ENCODE peak calls at places on chromosomes 16 and 17, in seven cellular contexts. U is dorsolateral prefrontal cortex, D is HCT116, P is tibial artery, F is H7, G is ascending aorta, H is thoracic aorta. Z is an unnamed sample.
A peak's percentile ranks its signal among the peaks of the same experiment; 100 is the strongest.

GRCh38 chr16:11080327-11080967 is 136.1 kb downstream of the CLEC16A start:
- DNase-seq in U (no peak), D (no peak), P (no peak), F (no peak), G (no peak), H (no peak), Z (no peak)

GRCh38 chr17:153851-154250 is 16.5 kb downstream of the SCGB1C2 start:
- DNase-seq in U (no peak), D (no peak), P (no peak), F (no peak), G (no peak), H (no peak), Z (no peak)

GRCh38 chr17:61072648-61073047 is 327.0 kb upstream of the TBX2 start:
- DNase-seq in U (no peak), D (no peak), P (no peak), F (no peak), G (no peak), H (no peak), Z (no peak)

GRCh38 chr16:8523932-8524331 is 66.4 kb downstream of the TMEM114 start:
- DNase-seq in U (no peak), D (no peak), P (no peak), F (no peak), G (no peak), H (no peak), Z (no peak)

GRCh38 chr17:63419949-63420867 is 25.9 kb downstream of the CYB561 start:
- DNase-seq in U (no peak), D (no peak), P (no peak), F (no peak), G (no peak), H (no peak), Z (no peak)

GRCh38 chr17:44159519-44160210 is 10.8 kb upstream of the ASB16 start:
- DNase-seq in U (no peak), D (no peak), P (no peak), F (no peak), G (no peak), H (no peak), Z (no peak)

GRCh38 chr17:8674344-8675305 is 44.1 kb upstream of the MYH10 start:
- DNase-seq in U (no peak), D (no peak), P (peak; percentile 83), F (no peak), G (no peak), H (peak; percentile 71), Z (no peak)

GRCh38 chr16:57042157-57043111 is 49.9 kb upstream of the CPNE2 start:
- DNase-seq in U (no peak), D (no peak), P (no peak), F (no peak), G (no peak), H (no peak), Z (no peak)

GRCh38 chr16:19672378-19672777 is 45.6 kb downstream of the KNOP1 start:
- DNase-seq in U (no peak), D (no peak), P (no peak), F (no peak), G (no peak), H (no peak), Z (no peak)

GRCh38 chr16:55489956-55490265 is 10.9 kb downstream of the MMP2 start:
- DNase-seq in U (no peak), D (no peak), P (no peak), F (no peak), G (no peak), H (no peak), Z (no peak)

GRCh38 chr16:76729525-76729924 is 452.3 kb downstream of the CNTNAP4 start:
- DNase-seq in U (no peak), D (no peak), P (no peak), F (no peak), G (no peak), H (no peak), Z (no peak)

GRCh38 chr16:85329059-85329812 is 217.0 kb upstream of the CIBAR2 start:
- DNase-seq in U (no peak), D (peak; percentile 28), P (no peak), F (peak; percentile 84), G (no peak), H (no peak), Z (no peak)

GRCh38 chr17:28532063-28532960 is 20.1 kb downstream of the UNC119 start:
- DNase-seq in U (no peak), D (no peak), P (no peak), F (no peak), G (no peak), H (no peak), Z (no peak)

GRCh38 chr16:75576384-75576811 is 10.2 kb downstream of the GABARAPL2 start:
- DNase-seq in U (no peak), D (no peak), P (peak; percentile 5), F (no peak), G (no peak), H (no peak), Z (no peak)

GRCh38 chr16:57373117-57373947 is 1.0 kb downstream of the CX3CL1 start:
- DNase-seq in U (no peak), D (no peak), P (no peak), F (peak; percentile 53), G (no peak), H (no peak), Z (no peak)

GRCh38 chr16:55668337-55669281 is 12.8 kb downstream of the SLC6A2 start:
- DNase-seq in U (no peak), D (no peak), P (no peak), F (no peak), G (no peak), H (no peak), Z (no peak)

GRCh38 chr16:86072328-86073102 is 173.6 kb downstream of the IRF8 start:
- DNase-seq in U (peak; percentile 67), D (peak; percentile 68), P (no peak), F (peak; percentile 86), G (no peak), H (no peak), Z (peak; percentile 50)

GRCh38 chr16:24035127-24035842 is 199.5 kb downstream of the PRKCB start:
- DNase-seq in U (no peak), D (no peak), P (no peak), F (peak; percentile 50), G (no peak), H (no peak), Z (no peak)
- H3K4me3 ChIP-seq in U (no peak overlapping the region), D (no peak overlapping the region), P (no peak overlapping the region), F (no peak overlapping the region), G (no peak overlapping the region), H (no peak overlapping the region), Z (no peak overlapping the region)

GRCh38 chr17:79830763-79831366 is 8.4 kb downstream of the CBX4 start:
- DNase-seq in U (no peak), D (no peak), P (no peak), F (no peak), G (no peak), H (no peak), Z (no peak)

GRCh38 chr17:79830303-79830702 is 8.9 kb downstream of the CBX4 start:
- DNase-seq in U (no peak), D (no peak), P (no peak), F (peak; percentile 69), G (no peak), H (no peak), Z (no peak)

GRCh38 chr17:79829004-79829403 is 10.2 kb downstream of the CBX4 start:
- DNase-seq in U (no peak), D (no peak), P (no peak), F (no peak), G (no peak), H (no peak), Z (no peak)

GRCh38 chr17:79831367-79832210 is 7.7 kb downstream of the CBX4 start:
- DNase-seq in U (peak; percentile 81), D (no peak), P (no peak), F (peak; percentile 86), G (no peak), H (no peak), Z (no peak)

DNA sequence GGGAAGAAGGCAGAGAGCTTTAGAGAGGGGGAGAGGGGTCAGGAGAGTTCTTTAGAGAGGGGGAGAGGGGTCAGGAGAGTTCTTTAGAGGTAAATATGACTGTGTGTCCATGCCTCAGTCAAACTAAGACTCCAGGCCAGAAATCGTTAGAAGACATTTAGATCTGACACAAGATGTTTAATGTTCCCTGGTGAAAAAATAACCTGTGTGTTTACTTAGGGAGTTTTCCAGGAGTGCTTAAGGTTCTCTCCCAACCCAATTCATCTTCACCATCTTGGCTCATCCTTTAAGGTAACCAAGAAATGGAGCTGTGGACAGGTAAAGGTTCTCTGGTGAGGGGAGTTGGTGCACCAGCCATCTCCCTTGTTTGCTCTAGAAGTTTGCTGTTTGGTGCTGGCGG is 9.8 kb downstream of the CBX4 start:
- DNase-seq in U (no peak), D (no peak), P (no peak), F (no peak), G (no peak), H (no peak), Z (no peak)
- H3K27me3 ChIP-seq in U (no peaks in the 10 kb centered on the region), D (no peaks in the 10 kb centered on the region), P (peaks cover 42% of the 10 kb centered on the region), F (peaks cover 74% of the 10 kb centered on the region), G (no peaks in the 10 kb centered on the region), H (no peaks in the 10 kb centered on the region), Z (peaks cover 46% of the 10 kb centered on the region)

GRCh38 chr17:1783271-1783670 is 21.4 kb downstream of the SERPINF1 start:
- DNase-seq in U (no peak), D (no peak), P (peak; percentile 83), F (no peak), G (no peak), H (no peak), Z (no peak)
- H3K4me3 ChIP-seq in U (no peak overlapping the region), D (no peak overlapping the region), P (peak overlapping the region; percentile 23), F (no peak overlapping the region), G (peak overlapping the region; percentile 20), H (peak overlapping the region; percentile 10), Z (no peak overlapping the region)

GRCh38 chr16:48378836-48379235 is 6.4 kb downstream of the SIAH1 start:
- DNase-seq in U (no peak), D (no peak), P (no peak), F (no peak), G (no peak), H (no peak), Z (no peak)
- H3K27me3 ChIP-seq in U (no peaks in the 10 kb centered on the region), D (no peaks in the 10 kb centered on the region), P (no peaks in the 10 kb centered on the region), F (no peaks in the 10 kb centered on the region), G (no peaks in the 10 kb centered on the region), H (no peaks in the 10 kb centered on the region), Z (no peaks in the 10 kb centered on the region)

DNA sequence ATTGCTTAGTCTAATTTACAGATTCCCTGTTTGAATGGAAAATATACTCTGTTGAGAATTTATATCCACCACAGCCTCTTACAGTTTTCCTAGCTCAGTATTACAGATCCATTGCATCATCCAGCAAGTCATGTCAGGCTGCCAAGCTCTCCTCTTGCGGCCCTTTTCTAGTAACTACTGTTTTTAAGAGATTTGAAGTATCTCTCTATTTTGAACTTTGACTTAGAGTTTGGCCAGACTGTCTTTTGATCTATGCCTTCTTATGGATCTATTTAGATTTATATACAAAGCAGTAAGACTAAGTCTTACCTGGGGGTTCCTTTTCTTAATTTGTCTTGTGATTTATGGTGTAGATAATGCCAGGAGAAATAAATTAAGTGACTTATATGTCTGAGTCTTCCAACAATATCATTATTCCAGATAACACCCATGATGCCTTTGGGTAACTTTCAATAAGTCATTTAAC is 53.1 kb upstream of the ABCC11 start:
- DNase-seq in U (no peak), D (peak; percentile 26), P (no peak), F (no peak), G (no peak), H (no peak), Z (no peak)
- H3K4me3 ChIP-seq in U (no peak overlapping the region), D (no peak overlapping the region), P (no peak overlapping the region), F (no peak overlapping the region), G (no peak overlapping the region), H (no peak overlapping the region), Z (no peak overlapping the region)